ENCODE peak calls at places on chromosomes 13 and 19, in ten cellular contexts. One of them, this sample, is unnamed.

GRCh38 chr13:78758549-78758948 is 99.6 kb upstream of the OBI1 start:
- DNase-seq in heart right ventricle: no peak
- DNase-seq in hepatocyte: no peak
- DNase-seq in tibial artery: no peak
- DNase-seq in cardiac muscle cell: no peak
- DNase-seq in effector memory CD4-positive, alpha-beta T cell: no peak
- DNase-seq in esophagus squamous epithelium: no peak
- DNase-seq in pancreas: no peak
- DNase-seq in psoas muscle: no peak
- DNase-seq in vagina: no peak
- DNase-seq in this sample: no peak

GRCh38 chr13:32499538-32500210 is 38.9 kb downstream of the N4BP2L2 start:
- DNase-seq in cardiac muscle cell: no peak
- DNase-seq in tibial artery: no peak
- DNase-seq in hepatocyte: no peak
- DNase-seq in esophagus squamous epithelium: no peak
- DNase-seq in effector memory CD4-positive, alpha-beta T cell: no peak
- DNase-seq in vagina: no peak
- DNase-seq in heart right ventricle: no peak
- DNase-seq in psoas muscle: no peak
- DNase-seq in pancreas: no peak
- DNase-seq in this sample: no peak

GRCh38 chr13:28220166-28220565 is 81.8 kb downstream of the PAN3 start:
- DNase-seq in pancreas: no peak
- DNase-seq in psoas muscle: no peak
- DNase-seq in tibial artery: no peak
- DNase-seq in heart right ventricle: no peak
- DNase-seq in esophagus squamous epithelium: no peak
- DNase-seq in vagina: no peak
- DNase-seq in cardiac muscle cell: peak; percentile 82
- DNase-seq in hepatocyte: peak; percentile 11
- DNase-seq in effector memory CD4-positive, alpha-beta T cell: no peak
- DNase-seq in this sample: no peak

GRCh38 chr13:73216381-73216831 is 157.6 kb downstream of the KLF5 start:
- DNase-seq in esophagus squamous epithelium: no peak
- DNase-seq in cardiac muscle cell: no peak
- DNase-seq in effector memory CD4-positive, alpha-beta T cell: no peak
- DNase-seq in hepatocyte: no peak
- DNase-seq in heart right ventricle: no peak
- DNase-seq in vagina: no peak
- DNase-seq in pancreas: no peak
- DNase-seq in tibial artery: no peak
- DNase-seq in psoas muscle: no peak
- DNase-seq in this sample: no peak

GRCh38 chr19:52527954-52528326 is 472 bp downstream of the ZNF808 start:
- DNase-seq in hepatocyte: peak; percentile 40
- DNase-seq in effector memory CD4-positive, alpha-beta T cell: no peak
- DNase-seq in vagina: no peak
- DNase-seq in cardiac muscle cell: peak; percentile 5
- DNase-seq in heart right ventricle: peak; percentile 21
- DNase-seq in esophagus squamous epithelium: no peak
- DNase-seq in pancreas: peak; percentile 59
- DNase-seq in psoas muscle: peak; percentile 49
- DNase-seq in tibial artery: no peak
- DNase-seq in this sample: peak; percentile 40

GRCh38 chr19:16217671-16218464 is 20.2 kb downstream of the AP1M1 start:
- DNase-seq in psoas muscle: no peak
- DNase-seq in heart right ventricle: no peak
- DNase-seq in tibial artery: no peak
- DNase-seq in cardiac muscle cell: no peak
- DNase-seq in hepatocyte: no peak
- DNase-seq in vagina: no peak
- DNase-seq in pancreas: no peak
- DNase-seq in effector memory CD4-positive, alpha-beta T cell: no peak
- DNase-seq in esophagus squamous epithelium: no peak
- DNase-seq in this sample: no peak

GRCh38 chr13:87669379-87669978 is 1.7 kb upstream of the SLITRK5 start:
- DNase-seq in psoas muscle: no peak
- DNase-seq in esophagus squamous epithelium: no peak
- DNase-seq in tibial artery: no peak
- DNase-seq in vagina: no peak
- DNase-seq in pancreas: no peak
- DNase-seq in heart right ventricle: no peak
- DNase-seq in hepatocyte: peak; percentile 53
- DNase-seq in effector memory CD4-positive, alpha-beta T cell: no peak
- DNase-seq in cardiac muscle cell: peak; percentile 26
- DNase-seq in this sample: no peak

GRCh38 chr13:60756306-60756705 is 359.3 kb downstream of the TDRD3 start:
- DNase-seq in cardiac muscle cell: peak; percentile 10
- DNase-seq in esophagus squamous epithelium: no peak
- DNase-seq in tibial artery: no peak
- DNase-seq in pancreas: no peak
- DNase-seq in hepatocyte: no peak
- DNase-seq in psoas muscle: no peak
- DNase-seq in effector memory CD4-positive, alpha-beta T cell: no peak
- DNase-seq in heart right ventricle: no peak
- DNase-seq in vagina: no peak
- DNase-seq in this sample: no peak

GRCh38 chr13:57314897-57315520 is 148.0 kb downstream of the PRR20E start:
- DNase-seq in pancreas: no peak
- DNase-seq in effector memory CD4-positive, alpha-beta T cell: no peak
- DNase-seq in tibial artery: no peak
- DNase-seq in esophagus squamous epithelium: no peak
- DNase-seq in vagina: peak; percentile 75
- DNase-seq in cardiac muscle cell: no peak
- DNase-seq in psoas muscle: no peak
- DNase-seq in hepatocyte: no peak
- DNase-seq in heart right ventricle: no peak
- DNase-seq in this sample: no peak

GRCh38 chr19:33660426-33661160 is 38.8 kb downstream of the CHST8 start:
- DNase-seq in heart right ventricle: no peak
- DNase-seq in vagina: peak; percentile 22
- DNase-seq in pancreas: peak; percentile 22
- DNase-seq in psoas muscle: no peak
- DNase-seq in tibial artery: no peak
- DNase-seq in effector memory CD4-positive, alpha-beta T cell: no peak
- DNase-seq in cardiac muscle cell: no peak
- DNase-seq in hepatocyte: no peak
- DNase-seq in esophagus squamous epithelium: no peak
- DNase-seq in this sample: no peak

GRCh38 chr19:33662391-33662790 is 40.6 kb downstream of the CHST8 start:
- DNase-seq in hepatocyte: no peak
- DNase-seq in tibial artery: no peak
- DNase-seq in heart right ventricle: no peak
- DNase-seq in esophagus squamous epithelium: no peak
- DNase-seq in pancreas: no peak
- DNase-seq in cardiac muscle cell: no peak
- DNase-seq in vagina: peak; percentile 62
- DNase-seq in psoas muscle: no peak
- DNase-seq in effector memory CD4-positive, alpha-beta T cell: no peak
- DNase-seq in this sample: no peak

GRCh38 chr19:33661336-33661735 is 39.6 kb downstream of the CHST8 start:
- DNase-seq in psoas muscle: no peak
- DNase-seq in cardiac muscle cell: no peak
- DNase-seq in esophagus squamous epithelium: no peak
- DNase-seq in pancreas: peak; percentile 24
- DNase-seq in tibial artery: no peak
- DNase-seq in hepatocyte: no peak
- DNase-seq in heart right ventricle: no peak
- DNase-seq in effector memory CD4-positive, alpha-beta T cell: no peak
- DNase-seq in vagina: peak; percentile 64
- DNase-seq in this sample: no peak

GRCh38 chr19:33654840-33655508 is 33.2 kb downstream of the CHST8 start:
- DNase-seq in heart right ventricle: no peak
- DNase-seq in cardiac muscle cell: no peak
- DNase-seq in vagina: no peak
- DNase-seq in hepatocyte: no peak
- DNase-seq in effector memory CD4-positive, alpha-beta T cell: no peak
- DNase-seq in esophagus squamous epithelium: no peak
- DNase-seq in pancreas: peak; percentile 21
- DNase-seq in psoas muscle: no peak
- DNase-seq in tibial artery: no peak
- DNase-seq in this sample: no peak

DNA sequence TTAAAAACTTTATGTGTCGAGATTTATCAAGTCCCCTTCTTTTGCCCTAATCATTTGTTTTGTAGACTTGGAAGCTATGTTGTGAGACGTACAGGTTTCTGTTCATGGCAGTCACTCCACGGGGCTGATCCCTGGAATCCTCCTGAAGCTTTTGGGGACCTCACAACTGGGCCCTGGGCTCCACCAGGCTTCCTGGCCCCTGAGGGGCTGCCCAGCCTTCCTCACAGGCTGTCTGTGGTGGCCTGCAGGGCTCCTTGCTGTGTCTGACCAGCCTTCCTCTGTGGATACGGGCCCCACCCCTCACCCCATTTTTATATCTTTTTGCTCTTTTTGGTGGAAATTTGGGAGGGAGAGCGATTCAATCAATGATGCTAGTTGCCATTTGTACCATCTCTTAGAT is 38.1 kb downstream of the CHST8 start:
- DNase-seq in tibial artery: no peak
- DNase-seq in hepatocyte: no peak
- DNase-seq in vagina: peak; percentile 34
- DNase-seq in heart right ventricle: no peak
- DNase-seq in esophagus squamous epithelium: no peak
- DNase-seq in effector memory CD4-positive, alpha-beta T cell: no peak
- DNase-seq in pancreas: peak; percentile 13
- DNase-seq in cardiac muscle cell: no peak
- DNase-seq in psoas muscle: no peak
- DNase-seq in this sample: no peak
- H3K4me3 ChIP-seq in tibial artery: no peak overlapping the region
- H3K4me3 ChIP-seq in hepatocyte: no peak overlapping the region
- H3K4me3 ChIP-seq in vagina: no peak overlapping the region
- H3K4me3 ChIP-seq in heart right ventricle: no peak overlapping the region
- H3K4me3 ChIP-seq in esophagus squamous epithelium: no peak overlapping the region
- H3K4me3 ChIP-seq in effector memory CD4-positive, alpha-beta T cell: no peak overlapping the region
- H3K4me3 ChIP-seq in pancreas: no peak overlapping the region
- H3K4me3 ChIP-seq in cardiac muscle cell: no peak overlapping the region
- H3K4me3 ChIP-seq in psoas muscle: no peak overlapping the region
- H3K4me3 ChIP-seq in this sample: no peak overlapping the region

DNA sequence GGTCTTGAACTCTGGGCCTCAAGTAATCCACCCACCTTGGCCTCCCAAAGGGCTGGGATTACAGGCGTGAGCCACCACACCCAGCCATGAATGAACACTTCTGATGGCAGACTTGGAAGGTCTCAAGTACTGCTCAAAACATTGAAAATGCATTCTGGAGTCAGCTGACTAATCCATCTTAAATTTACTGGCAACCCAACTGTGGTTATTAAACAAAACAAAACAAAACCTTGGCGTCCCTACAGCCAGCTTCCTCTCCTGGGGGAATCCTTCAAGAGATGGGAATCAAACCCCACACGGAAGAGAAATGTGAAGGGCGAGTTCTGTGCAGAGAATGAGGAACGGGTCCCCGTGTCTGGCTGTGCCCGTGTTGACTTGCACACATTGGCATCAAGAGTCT is 3.4 kb downstream of the MAP2K2 start:
- DNase-seq in pancreas: no peak
- DNase-seq in heart right ventricle: no peak
- DNase-seq in esophagus squamous epithelium: no peak
- DNase-seq in cardiac muscle cell: peak; percentile 57
- DNase-seq in hepatocyte: no peak
- DNase-seq in tibial artery: no peak
- DNase-seq in vagina: no peak
- DNase-seq in psoas muscle: no peak
- DNase-seq in effector memory CD4-positive, alpha-beta T cell: no peak
- DNase-seq in this sample: no peak
- H3K36me3 ChIP-seq in pancreas: no peaks in the 10 kb centered on the region
- H3K36me3 ChIP-seq in heart right ventricle: peaks cover 52% of the 10 kb centered on the region
- H3K36me3 ChIP-seq in esophagus squamous epithelium: peaks cover 12% of the 10 kb centered on the region
- H3K36me3 ChIP-seq in cardiac muscle cell: peaks cover 6% of the 10 kb centered on the region
- H3K36me3 ChIP-seq in hepatocyte: no peaks in the 10 kb centered on the region
- H3K36me3 ChIP-seq in tibial artery: peaks cover 44% of the 10 kb centered on the region
- H3K36me3 ChIP-seq in vagina: no peaks in the 10 kb centered on the region
- H3K36me3 ChIP-seq in psoas muscle: no peaks in the 10 kb centered on the region
- H3K36me3 ChIP-seq in effector memory CD4-positive, alpha-beta T cell: peaks cover 6% of the 10 kb centered on the region
- H3K36me3 ChIP-seq in this sample: no peaks in the 10 kb centered on the region

GRCh38 chr19:41696402-41697197 is 8.5 kb upstream of the CEACAM7 start:
- DNase-seq in heart right ventricle: no peak
- DNase-seq in hepatocyte: no peak
- DNase-seq in pancreas: peak; percentile 27
- DNase-seq in psoas muscle: no peak
- DNase-seq in effector memory CD4-positive, alpha-beta T cell: no peak
- DNase-seq in cardiac muscle cell: peak; percentile 7
- DNase-seq in vagina: no peak
- DNase-seq in tibial artery: no peak
- DNase-seq in esophagus squamous epithelium: no peak
- DNase-seq in this sample: no peak
- H3K9me3 ChIP-seq in heart right ventricle: no peaks in the 10 kb centered on the region
- H3K9me3 ChIP-seq in hepatocyte: no peaks in the 10 kb centered on the region
- H3K9me3 ChIP-seq in pancreas: no peaks in the 10 kb centered on the region
- H3K9me3 ChIP-seq in psoas muscle: no peaks in the 10 kb centered on the region
- H3K9me3 ChIP-seq in effector memory CD4-positive, alpha-beta T cell: no peaks in the 10 kb centered on the region
- H3K9me3 ChIP-seq in cardiac muscle cell: no peaks in the 10 kb centered on the region
- H3K9me3 ChIP-seq in vagina: no peaks in the 10 kb centered on the region
- H3K9me3 ChIP-seq in tibial artery: no peaks in the 10 kb centered on the region
- H3K9me3 ChIP-seq in esophagus squamous epithelium: peaks cover 5% of the 10 kb centered on the region
- H3K9me3 ChIP-seq in this sample: peaks cover 10% of the 10 kb centered on the region

GRCh38 chr19:48510421-48511268 is 990 bp downstream of the LMTK3 start:
- DNase-seq in cardiac muscle cell: peak; percentile 58
- DNase-seq in esophagus squamous epithelium: no peak
- DNase-seq in vagina: no peak
- DNase-seq in tibial artery: peak; percentile 57
- DNase-seq in pancreas: peak; percentile 73
- DNase-seq in hepatocyte: peak; percentile 78
- DNase-seq in heart right ventricle: peak; percentile 60
- DNase-seq in effector memory CD4-positive, alpha-beta T cell: peak; percentile 60
- DNase-seq in psoas muscle: peak; percentile 81
- DNase-seq in this sample: no peak
- H3K4me3 ChIP-seq in cardiac muscle cell: peak overlapping the region; percentile 13
- H3K4me3 ChIP-seq in esophagus squamous epithelium: peak overlapping the region; percentile 22
- H3K4me3 ChIP-seq in vagina: peak overlapping the region; percentile 23
- H3K4me3 ChIP-seq in tibial artery: no peak overlapping the region
- H3K4me3 ChIP-seq in pancreas: no peak overlapping the region
- H3K4me3 ChIP-seq in hepatocyte: peak overlapping the region; percentile 28
- H3K4me3 ChIP-seq in heart right ventricle: peak overlapping the region; percentile 37
- H3K4me3 ChIP-seq in effector memory CD4-positive, alpha-beta T cell: peak overlapping the region; percentile 54
- H3K4me3 ChIP-seq in psoas muscle: peak overlapping the region; percentile 41
- H3K4me3 ChIP-seq in this sample: no peak overlapping the region

GRCh38 chr19:13129384-13129783 is 11.3 kb downstream of the NACC1 start:
- DNase-seq in pancreas: no peak
- DNase-seq in psoas muscle: no peak
- DNase-seq in effector memory CD4-positive, alpha-beta T cell: no peak
- DNase-seq in hepatocyte: peak; percentile 2
- DNase-seq in esophagus squamous epithelium: no peak
- DNase-seq in vagina: no peak
- DNase-seq in tibial artery: no peak
- DNase-seq in cardiac muscle cell: no peak
- DNase-seq in heart right ventricle: no peak
- DNase-seq in this sample: no peak
- H3K36me3 ChIP-seq in pancreas: no peaks in the 10 kb centered on the region
- H3K36me3 ChIP-seq in psoas muscle: no peaks in the 10 kb centered on the region
- H3K36me3 ChIP-seq in effector memory CD4-positive, alpha-beta T cell: peaks cover 8% of the 10 kb centered on the region
- H3K36me3 ChIP-seq in hepatocyte: no peaks in the 10 kb centered on the region
- H3K36me3 ChIP-seq in esophagus squamous epithelium: no peaks in the 10 kb centered on the region
- H3K36me3 ChIP-seq in vagina: no peaks in the 10 kb centered on the region
- H3K36me3 ChIP-seq in tibial artery: peaks cover 14% of the 10 kb centered on the region
- H3K36me3 ChIP-seq in cardiac muscle cell: no peaks in the 10 kb centered on the region
- H3K36me3 ChIP-seq in heart right ventricle: peaks cover 12% of the 10 kb centered on the region
- H3K36me3 ChIP-seq in this sample: no peaks in the 10 kb centered on the region

GRCh38 chr13:100387416-100387815 is 201.2 kb downstream of the GGACT start:
- DNase-seq in psoas muscle: no peak
- DNase-seq in effector memory CD4-positive, alpha-beta T cell: no peak
- DNase-seq in tibial artery: no peak
- DNase-seq in heart right ventricle: no peak
- DNase-seq in esophagus squamous epithelium: no peak
- DNase-seq in hepatocyte: no peak
- DNase-seq in pancreas: no peak
- DNase-seq in cardiac muscle cell: no peak
- DNase-seq in vagina: no peak
- DNase-seq in this sample: no peak
- H3K9me3 ChIP-seq in psoas muscle: no peaks in the 10 kb centered on the region
- H3K9me3 ChIP-seq in effector memory CD4-positive, alpha-beta T cell: no peaks in the 10 kb centered on the region
- H3K9me3 ChIP-seq in tibial artery: no peaks in the 10 kb centered on the region
- H3K9me3 ChIP-seq in heart right ventricle: no peaks in the 10 kb centered on the region
- H3K9me3 ChIP-seq in esophagus squamous epithelium: no peaks in the 10 kb centered on the region
- H3K9me3 ChIP-seq in hepatocyte: no peaks in the 10 kb centered on the region
- H3K9me3 ChIP-seq in pancreas: no peaks in the 10 kb centered on the region
- H3K9me3 ChIP-seq in cardiac muscle cell: no peaks in the 10 kb centered on the region
- H3K9me3 ChIP-seq in vagina: no peaks in the 10 kb centered on the region
- H3K9me3 ChIP-seq in this sample: no peaks in the 10 kb centered on the region